ENCODE peak calls at places on chromosomes 6 and 20, in five cellular contexts. X is lung, E is Peyer's patch, S is GM23248, Z is psoas muscle. O is an unnamed sample.
A peak's percentile ranks its signal among the peaks of the same experiment; 100 is the strongest.

GRCh38 chr20:51487525-51488279 is 54.8 kb downstream of the NFATC2 start:
- DNase-seq in E (no peak), Z (no peak), S (peak; percentile 82), X (no peak), O (peak; percentile 81)

GRCh38 chr6:106510090-106510970 is 119.0 kb downstream of the RTN4IP1 start:
- DNase-seq in X (peak; percentile 79), S (peak; percentile 62), Z (peak; percentile 64), E (peak; percentile 92), O (peak; percentile 61)

GRCh38 chr6:45448417-45449389 is 71.0 kb upstream of the SUPT3H start:
- DNase-seq in X (no peak), S (peak; percentile 62), Z (no peak), E (no peak), O (no peak)

GRCh38 chr6:117513174-117513573 is 30.7 kb downstream of the DCBLD1 start:
- DNase-seq in S (no peak), E (no peak), X (no peak), Z (no peak), O (no peak)

GRCh38 chr6:95660544-95660943 is 83.2 kb downstream of the MANEA start:
- DNase-seq in S (no peak), X (no peak), Z (no peak), E (no peak), O (no peak)

GRCh38 chr6:17057322-17057721 is 44.5 kb upstream of the STMND1 start:
- DNase-seq in Z (no peak), S (peak; percentile 53), X (no peak), E (no peak), O (no peak)

GRCh38 chr6:109382576-109383437 is 540 bp upstream of the CD164 start:
- DNase-seq in S (peak; percentile 97), X (peak; percentile 92), Z (peak; percentile 97), E (peak; percentile 97), O (peak; percentile 88)

GRCh38 chr20:19544684-19545083 is 213.4 kb upstream of the RIN2 start:
- DNase-seq in S (no peak), X (no peak), Z (no peak), E (no peak), O (no peak)

GRCh38 chr6:71107935-71108420 is 151.1 kb upstream of the B3GAT2 start:
- DNase-seq in S (peak; percentile 83), Z (no peak), X (no peak), E (no peak), O (no peak)

GRCh38 chr6:130457605-130458004 is 91.8 kb downstream of the TMEM200A start:
- DNase-seq in Z (no peak), S (peak; percentile 61), X (no peak), E (no peak), O (no peak)

GRCh38 chr6:21185849-21186478 is 407.6 kb upstream of the SOX4 start:
- DNase-seq in E (no peak), Z (no peak), S (no peak), X (no peak), O (no peak)

GRCh38 chr6:111711476-111711875 is 105.8 kb upstream of the TRAF3IP2 start:
- DNase-seq in S (peak; percentile 49), X (no peak), E (peak; percentile 57), Z (peak; percentile 72), O (no peak)

GRCh38 chr20:17680128-17680835 is 1.8 kb downstream of the RRBP1 start:
- DNase-seq in E (peak; percentile 80), Z (peak; percentile 72), X (peak; percentile 75), S (peak; percentile 79), O (peak; percentile 87)

GRCh38 chr20:4160761-4161305 is 145.5 kb upstream of the RNF24 start:
- DNase-seq in Z (no peak), X (no peak), S (no peak), E (peak; percentile 58), O (peak; percentile 72)

GRCh38 chr6:170480045-170480714 is 72.9 kb downstream of the PSMB1 start:
- DNase-seq in S (peak; percentile 32), Z (no peak), E (no peak), X (no peak), O (no peak)

GRCh38 chr6:105021399-105021798 is 64.5 kb downstream of the LIN28B start:
- DNase-seq in X (no peak), S (no peak), E (no peak), Z (no peak), O (no peak)

GRCh38 chr20:2602046-2602735 is 50.2 kb upstream of the NOP56 start:
- DNase-seq in X (no peak), Z (no peak), E (no peak), S (no peak), O (no peak)

GRCh38 chr6:107600936-107601335 is 111.0 kb downstream of the SOBP start:
- DNase-seq in Z (no peak), S (peak; percentile 41), E (peak; percentile 55), X (peak; percentile 67), O (peak; percentile 62)

GRCh38 chr20:50247196-50248094 is 56.8 kb downstream of the CEBPB start:
- DNase-seq in E (no peak), X (no peak), S (no peak), Z (peak; percentile 3), O (no peak)

GRCh38 chr20:373171-373890 is 7.2 kb upstream of the TRIB3 start:
- DNase-seq in Z (no peak), X (peak; percentile 43), E (no peak), S (peak; percentile 83), O (peak; percentile 81)

GRCh38 chr6:141552463-141552862 is 580.3 kb upstream of the GJE1 start:
- DNase-seq in E (no peak), X (no peak), Z (no peak), S (peak; percentile 41), O (peak; percentile 37)

GRCh38 chr6:119442776-119443184 is 93.2 kb upstream of the MAN1A1 start:
- DNase-seq in X (no peak), E (peak; percentile 64), Z (no peak), S (no peak), O (no peak)

GRCh38 chr6:41578714-41579610 is 32.8 kb downstream of the FOXP4 start:
- DNase-seq in S (no peak), E (peak; percentile 68), X (no peak), Z (no peak), O (no peak)

GRCh38 chr6:168116446-168116974 is 37.5 kb upstream of the FRMD1 start:
- DNase-seq in S (no peak), E (peak; percentile 38), Z (no peak), X (no peak), O (no peak)

DNA sequence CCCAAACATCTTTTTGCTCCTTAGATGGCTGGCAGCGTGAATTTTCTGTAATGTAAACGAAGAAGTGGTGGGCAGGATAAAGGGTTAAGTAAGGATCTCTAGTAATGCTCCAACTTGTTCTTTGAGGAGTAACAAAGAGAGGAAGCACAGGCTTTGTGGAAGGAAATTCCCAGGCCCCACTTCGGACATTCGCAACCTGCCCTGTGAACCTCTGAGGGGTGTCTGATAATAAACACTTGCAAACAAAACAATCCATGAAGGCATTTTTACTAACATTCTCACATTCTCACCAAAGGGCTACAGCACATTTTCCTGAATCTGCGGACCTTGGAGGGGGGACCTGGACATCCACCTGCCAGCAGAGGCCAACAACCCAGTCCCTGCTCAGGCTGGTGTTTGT is 25.8 kb upstream of the ADGRF5 start:
- DNase-seq in E (no peak), S (no peak), X (no peak), Z (no peak), O (no peak)
- H3K4me1 ChIP-seq in E (no peaks in the 10 kb centered on the region), S (no peaks in the 10 kb centered on the region), X (peaks cover 18% of the 10 kb centered on the region), Z (peaks cover 4% of the 10 kb centered on the region), O (no peaks in the 10 kb centered on the region)

DNA sequence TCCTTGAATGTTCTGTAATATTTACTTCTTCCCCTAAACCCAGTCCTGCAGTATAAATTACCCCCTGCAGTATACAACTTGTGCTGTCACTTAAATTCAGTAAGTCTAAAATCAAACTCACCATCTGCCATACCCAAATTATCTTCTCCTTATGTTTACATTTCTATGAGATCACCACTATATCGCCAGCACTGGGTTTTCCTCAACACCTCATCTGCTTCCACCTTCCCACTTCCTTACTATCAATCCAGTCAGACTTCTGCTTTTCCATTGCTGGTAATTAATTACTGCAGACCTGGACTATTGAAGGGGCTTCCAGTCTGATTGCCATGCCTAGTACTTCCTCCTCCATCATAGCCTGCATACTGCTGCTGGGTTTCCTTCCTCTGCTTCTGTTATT is 15.2 kb downstream of the EFHC1 start:
- DNase-seq in E (no peak), Z (no peak), S (no peak), X (no peak), O (no peak)
- H3K27ac ChIP-seq in E (no peak overlapping the region), Z (no peak overlapping the region), S (no peak overlapping the region), X (no peak overlapping the region), O (no peak overlapping the region)

GRCh38 chr6:137182654-137183073 is 9.2 kb upstream of the IL22RA2 start:
- DNase-seq in Z (no peak), E (no peak), X (no peak), S (no peak), O (no peak)

GRCh38 chr6:137190710-137191109 is 17.3 kb upstream of the IL22RA2 start:
- DNase-seq in S (no peak), E (no peak), Z (no peak), X (no peak), O (no peak)

GRCh38 chr6:137181876-137182653 is 8.6 kb upstream of the IL22RA2 start:
- DNase-seq in E (no peak), Z (no peak), X (no peak), S (no peak), O (no peak)

GRCh38 chr6:137188855-137189254 is 15.4 kb upstream of the IL22RA2 start:
- DNase-seq in S (no peak), X (no peak), Z (no peak), E (no peak), O (no peak)

GRCh38 chr6:137185290-137185689 is 11.8 kb upstream of the IL22RA2 start:
- DNase-seq in X (no peak), E (no peak), S (no peak), Z (no peak), O (no peak)
- H3K9me3 ChIP-seq in X (peaks cover 12% of the 10 kb centered on the region), E (peaks cover 18% of the 10 kb centered on the region), S (peaks cover 3% of the 10 kb centered on the region), Z (peaks cover 43% of the 10 kb centered on the region), O (peaks cover 65% of the 10 kb centered on the region)

DNA sequence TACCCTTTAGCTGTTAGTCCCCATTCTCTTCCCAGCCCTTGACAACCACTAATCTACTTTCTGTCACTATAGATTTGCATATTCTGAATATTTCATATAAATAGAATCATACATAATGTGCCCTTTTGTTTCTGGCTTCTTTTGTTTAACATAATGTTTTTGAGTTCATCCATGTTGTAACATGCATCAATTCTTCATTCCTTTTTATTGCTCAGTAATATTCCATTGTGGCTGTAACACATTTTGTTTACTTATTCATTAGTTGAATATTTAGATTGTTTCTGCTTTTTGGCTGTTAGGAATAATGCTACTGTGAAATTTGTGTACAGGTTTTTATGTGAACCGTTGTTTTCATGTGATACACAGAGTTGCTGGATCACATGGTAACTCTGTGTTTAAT is 22.5 kb downstream of the STK4 start:
- DNase-seq in S (no peak), E (no peak), Z (no peak), X (no peak), O (no peak)
- H3K4me1 ChIP-seq in S (peaks cover 29% of the 10 kb centered on the region), E (no peaks in the 10 kb centered on the region), Z (no peaks in the 10 kb centered on the region), X (no peaks in the 10 kb centered on the region), O (peaks cover 11% of the 10 kb centered on the region)

DNA sequence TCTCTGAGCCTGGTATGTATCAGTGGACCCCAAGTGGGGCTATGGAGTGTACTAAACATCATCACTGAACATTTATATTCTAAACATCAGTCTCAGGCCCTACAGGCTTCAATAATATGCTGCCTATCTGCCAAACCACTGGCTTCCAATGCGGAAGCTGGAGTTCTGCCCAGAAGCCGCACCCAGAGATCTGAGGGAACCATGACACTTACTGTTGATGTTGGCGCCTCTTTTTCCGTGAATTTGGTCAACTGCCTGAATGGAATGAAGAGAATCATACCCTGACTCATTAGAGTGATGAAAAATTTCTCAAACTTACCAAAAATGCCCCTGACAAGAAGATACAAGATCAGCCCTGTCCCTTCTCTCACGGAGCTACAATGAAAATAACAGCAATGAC is 66.2 kb downstream of the SLC22A23 start:
- DNase-seq in E (peak; percentile 82), S (peak; percentile 98), Z (peak; percentile 79), X (peak; percentile 51), O (peak; percentile 70)
- H3K27ac ChIP-seq in E (peak overlapping the region; percentile 66), S (peak overlapping the region; percentile 100), Z (no peak overlapping the region), X (no peak overlapping the region), O (peak overlapping the region; percentile 50)